ENCODE peak calls at places on chromosome 21, in four cellular contexts. H is A549, N is right cardiac atrium, T is K562. A is an unnamed sample.
A peak's percentile ranks its signal among the peaks of the same experiment; 100 is the strongest.

GRCh38 chr21:15277498-15277897 is 212.7 kb upstream of the NRIP1 start:
- DNase-seq in N (no peak), H (no peak), T (no peak), A (no peak)

GRCh38 chr21:40130476-40130875 is 263.2 kb downstream of the PCP4 start:
- DNase-seq in H (no peak), T (no peak), N (no peak), A (no peak)

GRCh38 chr21:26405735-26406361 is 167.2 kb downstream of the CYYR1 start:
- DNase-seq in N (no peak), T (no peak), H (peak; percentile 4), A (no peak)

GRCh38 chr21:25625036-25625435 is 14.0 kb upstream of the JAM2 start:
- DNase-seq in H (no peak), T (no peak), N (no peak), A (no peak)

GRCh38 chr21:17441370-17441769 is 71.5 kb upstream of the CXADR start:
- DNase-seq in T (no peak), N (peak; percentile 72), H (no peak), A (no peak)

GRCh38 chr21:37866027-37866426 is 50.2 kb downstream of the KCNJ6 start:
- DNase-seq in H (no peak), N (no peak), T (no peak), A (no peak)

GRCh38 chr21:37658994-37659458 is 257.2 kb downstream of the KCNJ6 start:
- DNase-seq in H (peak; percentile 43), N (no peak), T (peak; percentile 37), A (peak; percentile 74)

GRCh38 chr21:25709684-25710265 is 24.9 kb downstream of the ATP5PF start:
- DNase-seq in T (no peak), N (no peak), H (no peak), A (no peak)

GRCh38 chr21:27419153-27419552 is 452.3 kb upstream of the ADAMTS5 start:
- DNase-seq in N (no peak), T (no peak), H (no peak), A (no peak)

GRCh38 chr21:33367309-33367973 is 35.8 kb upstream of the IFNGR2 start:
- DNase-seq in H (no peak), N (no peak), T (no peak), A (no peak)

DNA sequence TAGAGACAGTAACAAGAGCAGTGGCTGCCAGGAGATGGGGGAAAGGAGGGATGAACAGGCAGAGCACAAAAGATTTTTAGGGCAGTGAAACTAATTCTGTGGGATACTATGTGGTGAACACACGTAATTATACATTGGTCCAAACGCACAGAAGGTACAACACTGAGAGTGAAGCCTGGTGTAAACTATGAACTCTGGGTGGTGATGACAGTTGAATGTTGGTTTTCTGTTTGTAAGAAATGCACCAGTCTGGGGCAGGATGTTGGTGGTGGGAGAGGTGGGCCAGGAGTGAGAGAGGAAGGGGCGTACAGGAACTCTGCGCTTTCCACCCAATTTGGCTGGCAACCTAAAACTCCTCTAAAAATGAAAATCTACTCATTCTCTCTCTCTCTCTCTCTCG is 50.2 kb upstream of the TIAM1 start:
- DNase-seq in H (no peak), N (no peak), T (no peak), A (no peak)
- H3K4me1 ChIP-seq in H (no peaks in the 10 kb centered on the region), N (no peaks in the 10 kb centered on the region), T (no peaks in the 10 kb centered on the region), A (no peaks in the 10 kb centered on the region)

GRCh38 chr21:42194863-42195262 is 24.1 kb upstream of the ABCG1 start:
- DNase-seq in H (no peak), T (no peak), N (no peak), A (no peak)
- H3K4me1 ChIP-seq in H (peaks cover 21% of the 10 kb centered on the region), T (no peaks in the 10 kb centered on the region), N (no peaks in the 10 kb centered on the region), A (peaks cover 5% of the 10 kb centered on the region)

GRCh38 chr21:41759926-41760325 is 6.9 kb downstream of the RIPK4 start:
- DNase-seq in T (no peak), N (no peak), H (no peak), A (no peak)
- H3K4me1 ChIP-seq in T (no peaks in the 10 kb centered on the region), N (no peaks in the 10 kb centered on the region), H (peaks cover 60% of the 10 kb centered on the region), A (peaks cover 43% of the 10 kb centered on the region)

GRCh38 chr21:36657999-36658398 is 40.9 kb upstream of the SIM2 start:
- DNase-seq in T (no peak), N (no peak), H (no peak), A (no peak)
- H3K4me1 ChIP-seq in T (no peaks in the 10 kb centered on the region), N (no peaks in the 10 kb centered on the region), H (peaks cover 7% of the 10 kb centered on the region), A (no peaks in the 10 kb centered on the region)

GRCh38 chr21:45971487-45972352 is 9.8 kb upstream of the COL6A1 start:
- DNase-seq in T (no peak), N (peak; percentile 92), H (no peak), A (peak; percentile 78)

GRCh38 chr21:45970674-45971486 is 10.7 kb upstream of the COL6A1 start:
- DNase-seq in H (peak; percentile 57), T (peak; percentile 82), N (peak; percentile 89), A (peak; percentile 87)

GRCh38 chr21:45973475-45974072 is 8.0 kb upstream of the COL6A1 start:
- DNase-seq in T (peak; percentile 83), H (peak; percentile 68), N (peak; percentile 95), A (peak; percentile 93)

GRCh38 chr21:45972716-45973474 is 8.7 kb upstream of the COL6A1 start:
- DNase-seq in N (peak; percentile 95), H (no peak), T (no peak), A (peak; percentile 85)

GRCh38 chr21:45972353-45972715 is 9.2 kb upstream of the COL6A1 start:
- DNase-seq in T (no peak), N (peak; percentile 84), H (no peak), A (peak; percentile 84)
- H3K4me1 ChIP-seq in T (peaks cover 52% of the 10 kb centered on the region), N (peaks cover 5% of the 10 kb centered on the region), H (peaks cover 6% of the 10 kb centered on the region), A (no peaks in the 10 kb centered on the region)

GRCh38 chr21:41768371-41769042 is 1.7 kb upstream of the RIPK4 start:
- DNase-seq in H (no peak), T (no peak), N (no peak), A (peak; percentile 76)

GRCh38 chr21:41766051-41766882 is 585 bp downstream of the RIPK4 start:
- DNase-seq in H (no peak), N (no peak), T (no peak), A (peak; percentile 63)

GRCh38 chr21:41769106-41769505 is 2.3 kb upstream of the RIPK4 start:
- DNase-seq in T (no peak), N (no peak), H (no peak), A (no peak)

GRCh38 chr21:41766883-41767605 is at the start of gene RIPK4:
- DNase-seq in T (no peak), H (peak; percentile 60), N (peak; percentile 66), A (peak; percentile 94)

GRCh38 chr21:41767606-41768370 is 936 bp upstream of the RIPK4 start:
- DNase-seq in N (no peak), T (no peak), H (no peak), A (peak; percentile 74)
- H3K4me1 ChIP-seq in N (peaks cover 2% of the 10 kb centered on the region), T (peaks cover 5% of the 10 kb centered on the region), H (peaks cover 35% of the 10 kb centered on the region), A (peaks cover 17% of the 10 kb centered on the region)

GRCh38 chr21:45125347-45125746 is 51.0 kb downstream of the ADARB1 start:
- DNase-seq in T (no peak), N (no peak), H (no peak), A (no peak)

GRCh38 chr21:45124596-45124995 is 50.2 kb downstream of the ADARB1 start:
- DNase-seq in T (no peak), N (no peak), H (no peak), A (no peak)

GRCh38 chr21:45120975-45121374 is 46.6 kb downstream of the ADARB1 start:
- DNase-seq in T (no peak), N (no peak), H (no peak), A (no peak)

GRCh38 chr21:45122432-45123132 is 48.2 kb downstream of the ADARB1 start:
- DNase-seq in H (no peak), T (no peak), N (no peak), A (no peak)

DNA sequence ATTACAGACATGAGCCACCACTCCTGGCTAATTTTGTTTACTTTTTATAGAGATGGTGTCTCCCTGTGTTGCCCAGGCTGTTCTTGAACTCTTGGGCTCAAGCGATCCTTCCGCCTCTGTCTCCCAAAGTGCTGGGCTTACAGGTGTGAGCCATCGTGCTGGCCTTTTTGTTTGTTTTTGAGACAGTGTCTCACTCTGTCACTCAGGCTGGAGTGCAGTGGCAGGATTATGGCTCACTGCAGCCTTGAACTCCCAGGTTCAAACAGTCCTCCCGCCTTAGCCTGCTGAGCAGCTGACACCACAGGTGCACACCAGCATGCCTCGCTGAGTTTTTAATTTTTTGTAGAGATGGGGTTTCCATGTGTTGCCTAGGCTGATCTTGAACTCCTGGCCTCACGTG is 49.1 kb downstream of the ADARB1 start:
- DNase-seq in H (no peak), T (no peak), N (no peak), A (no peak)
- H3K4me1 ChIP-seq in H (peaks cover 1% of the 10 kb centered on the region), T (no peaks in the 10 kb centered on the region), N (peaks cover 2% of the 10 kb centered on the region), A (no peaks in the 10 kb centered on the region)

GRCh38 chr21:34946385-34947121 is 102.5 kb downstream of the RUNX1 start:
- DNase-seq in N (no peak), T (no peak), H (no peak), A (no peak)
- H3K4me1 ChIP-seq in N (no peaks in the 10 kb centered on the region), T (peaks cover 15% of the 10 kb centered on the region), H (no peaks in the 10 kb centered on the region), A (no peaks in the 10 kb centered on the region)

GRCh38 chr21:31143021-31143420 is 104.7 kb upstream of the KRTAP19-8 start:
- DNase-seq in N (no peak), H (no peak), T (no peak), A (no peak)
- H3K4me1 ChIP-seq in N (no peaks in the 10 kb centered on the region), H (no peaks in the 10 kb centered on the region), T (no peaks in the 10 kb centered on the region), A (no peaks in the 10 kb centered on the region)

GRCh38 chr21:31724552-31724951 is 7.4 kb downstream of the SCAF4 start:
- DNase-seq in H (no peak), T (no peak), N (no peak), A (no peak)
- H3K4me1 ChIP-seq in H (peaks cover 26% of the 10 kb centered on the region), T (peaks cover 21% of the 10 kb centered on the region), N (peaks cover 3% of the 10 kb centered on the region), A (no peaks in the 10 kb centered on the region)